ENCODE peak calls at places on chromosomes 7 and 10, in seven cellular contexts. D is activated gamma-delta T cell treated with anti-CD3 and anti-CD28 coated beads, Interleukin-2, amount 50 U/mL, for 16 hours; L is NCI-H1105 treated with DMSO at 0.1 percent for 48 hours; E is bronchial epithelial cell; Y is activated T-helper 1 cell treated with anti-CD3 and anti-CD28 coated beads, Interleukin-12 subunit alpha, Interleukin-12 subunit beta, Interleukin-2, Interleukin-4 antibody, amounts not matched to agents 30 ng/mL and 10 ng/mL and 1 ng/mL, durations not matched to agents 14 hours and 24 hours and 36 hours; F is heart right ventricle; I is upper lobe of right lung. O is an unnamed sample.

GRCh38 chr7:43791665-43792064 is 33.2 kb downstream of the BLVRA start:
- DNase-seq in Y (no peak), D (no peak), I (no peak), E (no peak), L (no peak), F (no peak), O (no peak)

GRCh38 chr10:11307937-11308336 is 290.3 kb downstream of the CELF2 start:
- DNase-seq in F (no peak), L (no peak), E (no peak), D (no peak), I (no peak), Y (no peak), O (no peak)

GRCh38 chr10:132535065-132535651 is 2.4 kb upstream of the INPP5A start:
- DNase-seq in E (no peak), Y (no peak), D (no peak), F (no peak), L (no peak), I (no peak), O (no peak)

GRCh38 chr10:72259491-72260214 is 14.1 kb upstream of the DDIT4 start:
- DNase-seq in I (no peak), F (no peak), D (no peak), L (no peak), Y (no peak), E (no peak), O (no peak)

GRCh38 chr10:132637477-132638129 is 100.0 kb downstream of the INPP5A start:
- DNase-seq in E (peak; percentile 59), Y (no peak), L (peak; percentile 45), D (no peak), I (peak; percentile 32), F (no peak), O (peak; percentile 44)

GRCh38 chr7:80088705-80089104 is 45.9 kb upstream of the GNAI1 start:
- DNase-seq in F (no peak), E (peak; percentile 78), Y (no peak), L (no peak), D (no peak), I (no peak), O (peak; percentile 70)

GRCh38 chr10:123904834-123905409 is 13.3 kb upstream of the CPXM2 start:
- DNase-seq in F (no peak), D (no peak), I (no peak), E (no peak), Y (no peak), L (no peak), O (no peak)

GRCh38 chr7:103065666-103066065 is 8.9 kb downstream of the FBXL13 start:
- DNase-seq in D (peak; percentile 9), Y (peak; percentile 13), E (peak; percentile 19), F (no peak), I (peak; percentile 70), L (peak; percentile 27), O (no peak)

GRCh38 chr7:116571037-116571436 is 46.2 kb downstream of the CAV1 start:
- DNase-seq in Y (no peak), E (peak; percentile 86), L (no peak), F (no peak), D (no peak), I (no peak), O (peak; percentile 64)

GRCh38 chr10:28892818-28893547 is 215.7 kb downstream of the BAMBI start:
- DNase-seq in Y (no peak), I (no peak), L (no peak), F (no peak), D (no peak), E (peak; percentile 30), O (no peak)

GRCh38 chr7:36039243-36039642 is 113.8 kb upstream of the EEPD1 start:
- DNase-seq in L (no peak), I (no peak), D (no peak), E (no peak), Y (no peak), F (peak; percentile 30), O (no peak)

GRCh38 chr10:116961305-116962251 is 43.4 kb downstream of the SHTN1 start:
- DNase-seq in D (no peak), F (no peak), I (no peak), E (no peak), Y (no peak), L (peak; percentile 93), O (no peak)

O was measured in foreskin keratinocyte.